ENCODE peak calls at places on chromosomes 4 and X, in nine cellular contexts. Q is stimulated activated CD4-positive, alpha-beta T cell treated with anti-CD3 and anti-CD28 coated beads, Interleukin-2, amount 100 ng/mL, for 48 hours; T is SIG-M5; D is epithelial cell of esophagus; O is CD14-positive monocyte; Y is HEK293T; I is activated naive CD8-positive, alpha-beta T cell treated with anti-CD3 and anti-CD28 coated beads for 36 hours; N is ACHN; W is activated CD4-positive, alpha-beta T cell treated with anti-CD3 and anti-CD28 coated beads, Interleukin-2, amount 50 U/mL, for 48 hours. F is an unnamed sample.

GRCh38 chrX:129741880-129742758 is 3.3 kb downstream of the XPNPEP2 start:
- DNase-seq in T (no peak), Q (no peak), I (no peak), D (no peak), N (no peak), Y (no peak), O (no peak), W (no peak), F (no peak)

GRCh38 chrX:1475881-1476280 is 23.2 kb upstream of the ASMTL start:
- DNase-seq in N (no peak), D (no peak), I (no peak), W (no peak), T (no peak), Y (no peak), O (no peak), Q (no peak), F (no peak)

GRCh38 chrX:1380672-1381233 is 11.2 kb downstream of the SLC25A6 start:
- DNase-seq in W (no peak), N (no peak), I (no peak), Y (no peak), Q (no peak), T (no peak), D (no peak), O (no peak), F (no peak)

GRCh38 chrX:25004485-25005032 is 11.2 kb downstream of the ARX start:
- DNase-seq in W (no peak), Y (no peak), I (no peak), Q (no peak), N (no peak), D (no peak), O (no peak), T (no peak), F (no peak)

GRCh38 chr4:61431131-61431530 is 231.0 kb downstream of the ADGRL3 start:
- DNase-seq in T (no peak), W (no peak), I (no peak), Y (no peak), N (no peak), O (no peak), Q (no peak), D (no peak), F (no peak)

GRCh38 chrX:19332983-19333382 is 10.7 kb upstream of the PDHA1 start:
- DNase-seq in Y (no peak), I (no peak), Q (no peak), W (no peak), T (no peak), N (no peak), O (no peak), D (no peak), F (no peak)

GRCh38 chrX:418927-419729 is 32.4 kb upstream of the PPP2R3B start:
- DNase-seq in Y (peak), I (no peak), T (no peak), W (no peak), N (no peak), Q (no peak), D (no peak), O (no peak), F (no peak)

GRCh38 chr4:176762661-176763308 is 29.9 kb downstream of the VEGFC start:
- DNase-seq in Q (no peak), N (no peak), Y (no peak), O (no peak), D (no peak), T (no peak), W (no peak), I (no peak), F (no peak)

GRCh38 chr4:84647307-84647884 is 64.5 kb downstream of the CDS1 start:
- DNase-seq in I (no peak), N (no peak), O (no peak), Q (no peak), Y (no peak), D (no peak), W (no peak), T (no peak), F (no peak)

GRCh38 chr4:57231781-57232180 is 121.6 kb upstream of the IGFBP7 start:
- DNase-seq in Q (no peak), I (no peak), Y (no peak), O (no peak), N (no peak), T (no peak), W (no peak), D (peak), F (no peak)

GRCh38 chr4:116018831-116019230 is 905.4 kb upstream of the NDST4 start:
- DNase-seq in D (peak), T (no peak), Y (no peak), I (no peak), O (no peak), Q (no peak), W (no peak), N (no peak), F (no peak)

GRCh38 chr4:173005912-173006633 is 162.5 kb upstream of the GALNT7 start:
- DNase-seq in W (no peak), T (no peak), N (no peak), Y (no peak), D (no peak), O (no peak), Q (no peak), I (no peak), F (no peak)

GRCh38 chr4:164700471-164700870 is 53.5 kb upstream of the SMIM31 start:
- DNase-seq in I (no peak), Y (peak), W (no peak), O (no peak), T (no peak), Q (peak), N (peak), D (peak), F (no peak)